ENCODE peak calls at places on chromosomes 5 and 9, in five cellular contexts. One of them, this sample, is unnamed.
A peak's percentile ranks its signal among the peaks of the same experiment; 100 is the strongest.

GRCh38 chr9:86943223-86943870 is 4.0 kb downstream of the GAS1 start:
- DNase-seq in A549: peak; percentile 7
- DNase-seq in fibroblast of pulmonary artery: peak; percentile 78
- DNase-seq in stomach: peak; percentile 73
- DNase-seq in left ventricle myocardium inferior: no peak
- DNase-seq in this sample: no peak

GRCh38 chr9:124450931-124451661 is 845 bp downstream of the ADGRD2 start:
- DNase-seq in fibroblast of pulmonary artery: no peak
- DNase-seq in A549: no peak
- DNase-seq in left ventricle myocardium inferior: no peak
- DNase-seq in stomach: no peak
- DNase-seq in this sample: no peak

GRCh38 chr5:40557486-40557885 is 122.2 kb upstream of the PTGER4 start:
- DNase-seq in left ventricle myocardium inferior: no peak
- DNase-seq in fibroblast of pulmonary artery: no peak
- DNase-seq in A549: no peak
- DNase-seq in stomach: no peak
- DNase-seq in this sample: no peak

GRCh38 chr5:179550511-179551342 is at the start of gene RUFY1:
- DNase-seq in fibroblast of pulmonary artery: peak; percentile 78
- DNase-seq in stomach: peak; percentile 88
- DNase-seq in A549: peak; percentile 82
- DNase-seq in left ventricle myocardium inferior: peak; percentile 83
- DNase-seq in this sample: no peak

GRCh38 chr5:3694819-3695218 is 99.2 kb downstream of the IRX1 start:
- DNase-seq in left ventricle myocardium inferior: no peak
- DNase-seq in stomach: no peak
- DNase-seq in A549: no peak
- DNase-seq in fibroblast of pulmonary artery: no peak
- DNase-seq in this sample: no peak

GRCh38 chr9:104841601-104842106 is 77.7 kb downstream of the NIPSNAP3B start:
- DNase-seq in fibroblast of pulmonary artery: no peak
- DNase-seq in left ventricle myocardium inferior: no peak
- DNase-seq in stomach: no peak
- DNase-seq in A549: no peak
- DNase-seq in this sample: no peak

GRCh38 chr9:99057665-99058625 is 47.0 kb upstream of the TGFBR1 start:
- DNase-seq in stomach: peak; percentile 59
- DNase-seq in A549: no peak
- DNase-seq in left ventricle myocardium inferior: no peak
- DNase-seq in fibroblast of pulmonary artery: peak; percentile 55
- DNase-seq in this sample: peak; percentile 43

GRCh38 chr5:178473858-178474257 is 116.3 kb downstream of the COL23A1 start:
- DNase-seq in stomach: no peak
- DNase-seq in A549: no peak
- DNase-seq in left ventricle myocardium inferior: no peak
- DNase-seq in fibroblast of pulmonary artery: no peak
- DNase-seq in this sample: no peak

GRCh38 chr9:3446313-3446712 is 79.5 kb downstream of the RFX3 start:
- DNase-seq in fibroblast of pulmonary artery: peak; percentile 16
- DNase-seq in A549: no peak
- DNase-seq in left ventricle myocardium inferior: no peak
- DNase-seq in stomach: no peak
- DNase-seq in this sample: no peak

GRCh38 chr5:115932991-115933390 is 29.3 kb upstream of the LVRN start:
- DNase-seq in fibroblast of pulmonary artery: peak; percentile 10
- DNase-seq in stomach: no peak
- DNase-seq in left ventricle myocardium inferior: no peak
- DNase-seq in A549: peak; percentile 16
- DNase-seq in this sample: no peak

GRCh38 chr5:148559461-148559860 is 94.9 kb downstream of the HTR4 start:
- DNase-seq in stomach: peak; percentile 47
- DNase-seq in left ventricle myocardium inferior: no peak
- DNase-seq in fibroblast of pulmonary artery: no peak
- DNase-seq in A549: no peak
- DNase-seq in this sample: no peak

GRCh38 chr9:114995681-114996221 is 65.4 kb upstream of the TNFSF8 start:
- DNase-seq in left ventricle myocardium inferior: peak; percentile 70
- DNase-seq in A549: no peak
- DNase-seq in fibroblast of pulmonary artery: no peak
- DNase-seq in stomach: peak; percentile 60
- DNase-seq in this sample: no peak

GRCh38 chr5:32027717-32028321 is 146.3 kb downstream of the GOLPH3 start:
- DNase-seq in A549: peak; percentile 73
- DNase-seq in fibroblast of pulmonary artery: peak; percentile 100
- DNase-seq in stomach: no peak
- DNase-seq in left ventricle myocardium inferior: peak; percentile 67
- DNase-seq in this sample: peak; percentile 92

GRCh38 chr9:120916573-120916972 is 10.0 kb downstream of the TRAF1 start:
- DNase-seq in A549: no peak
- DNase-seq in fibroblast of pulmonary artery: peak; percentile 83
- DNase-seq in stomach: no peak
- DNase-seq in left ventricle myocardium inferior: peak; percentile 71
- DNase-seq in this sample: no peak

GRCh38 chr9:3951266-3951665 is 348.6 kb downstream of the GLIS3 start:
- DNase-seq in stomach: no peak
- DNase-seq in fibroblast of pulmonary artery: peak; percentile 36
- DNase-seq in left ventricle myocardium inferior: no peak
- DNase-seq in A549: no peak
- DNase-seq in this sample: no peak

GRCh38 chr9:14251146-14252071 is 62.5 kb downstream of the NFIB start:
- DNase-seq in A549: peak; percentile 55
- DNase-seq in stomach: peak; percentile 95
- DNase-seq in fibroblast of pulmonary artery: peak; percentile 90
- DNase-seq in left ventricle myocardium inferior: peak; percentile 87
- DNase-seq in this sample: no peak

GRCh38 chr5:106292654-106293053 is 1378.1 kb downstream of the EFNA5 start:
- DNase-seq in A549: no peak
- DNase-seq in fibroblast of pulmonary artery: no peak
- DNase-seq in stomach: no peak
- DNase-seq in left ventricle myocardium inferior: no peak
- DNase-seq in this sample: no peak

GRCh38 chr9:93663877-93664548 is 87.6 kb downstream of the PHF2 start:
- DNase-seq in A549: no peak
- DNase-seq in fibroblast of pulmonary artery: no peak
- DNase-seq in stomach: no peak
- DNase-seq in left ventricle myocardium inferior: peak; percentile 2
- DNase-seq in this sample: no peak

GRCh38 chr5:41843456-41844112 is 26.6 kb downstream of the OXCT1 start:
- DNase-seq in left ventricle myocardium inferior: no peak
- DNase-seq in A549: peak; percentile 70
- DNase-seq in fibroblast of pulmonary artery: peak; percentile 86
- DNase-seq in stomach: no peak
- DNase-seq in this sample: no peak

GRCh38 chr9:133513214-133514088 is 11.3 kb downstream of the MYMK start:
- DNase-seq in left ventricle myocardium inferior: no peak
- DNase-seq in stomach: no peak
- DNase-seq in A549: no peak
- DNase-seq in fibroblast of pulmonary artery: no peak
- DNase-seq in this sample: no peak

GRCh38 chr9:87250205-87250604 is 247.5 kb upstream of the DAPK1 start:
- DNase-seq in left ventricle myocardium inferior: no peak
- DNase-seq in stomach: no peak
- DNase-seq in A549: no peak
- DNase-seq in fibroblast of pulmonary artery: no peak
- DNase-seq in this sample: no peak

GRCh38 chr5:126501448-126501847 is 78.2 kb downstream of the GRAMD2B start:
- DNase-seq in A549: no peak
- DNase-seq in left ventricle myocardium inferior: no peak
- DNase-seq in fibroblast of pulmonary artery: no peak
- DNase-seq in stomach: no peak
- DNase-seq in this sample: no peak

GRCh38 chr5:151020304-151021031 is at the start of gene GPX3:
- DNase-seq in stomach: peak; percentile 89
- DNase-seq in left ventricle myocardium inferior: peak; percentile 96
- DNase-seq in fibroblast of pulmonary artery: peak; percentile 47
- DNase-seq in A549: peak; percentile 78
- DNase-seq in this sample: no peak

GRCh38 chr5:35598707-35599370 is 18.8 kb upstream of the SPEF2 start:
- DNase-seq in left ventricle myocardium inferior: no peak
- DNase-seq in fibroblast of pulmonary artery: no peak
- DNase-seq in stomach: peak; percentile 38
- DNase-seq in A549: peak; percentile 16
- DNase-seq in this sample: no peak

GRCh38 chr5:114448496-114448895 is 86.6 kb downstream of the KCNN2 start:
- DNase-seq in left ventricle myocardium inferior: no peak
- DNase-seq in fibroblast of pulmonary artery: peak; percentile 15
- DNase-seq in stomach: no peak
- DNase-seq in A549: no peak
- DNase-seq in this sample: no peak

GRCh38 chr5:114449836-114450515 is 88.1 kb downstream of the KCNN2 start:
- DNase-seq in left ventricle myocardium inferior: peak; percentile 61
- DNase-seq in stomach: peak; percentile 63
- DNase-seq in A549: peak; percentile 45
- DNase-seq in fibroblast of pulmonary artery: peak; percentile 68
- DNase-seq in this sample: no peak

GRCh38 chr5:114447084-114447773 is 85.4 kb downstream of the KCNN2 start:
- DNase-seq in A549: peak; percentile 11
- DNase-seq in left ventricle myocardium inferior: no peak
- DNase-seq in fibroblast of pulmonary artery: peak; percentile 6
- DNase-seq in stomach: no peak
- DNase-seq in this sample: no peak

GRCh38 chr5:114450516-114450909 is 88.6 kb downstream of the KCNN2 start:
- DNase-seq in fibroblast of pulmonary artery: peak; percentile 5
- DNase-seq in left ventricle myocardium inferior: no peak
- DNase-seq in A549: no peak
- DNase-seq in stomach: no peak
- DNase-seq in this sample: no peak
- TF ChIP-seq CTCF in fibroblast of pulmonary artery: no peak
- TF ChIP-seq CTCF in left ventricle myocardium inferior: no peak
- TF ChIP-seq CTCF in A549: no peak
- TF ChIP-seq CTCF in stomach: no peak
- TF ChIP-seq CTCF in this sample: peak; percentile 27

DNA sequence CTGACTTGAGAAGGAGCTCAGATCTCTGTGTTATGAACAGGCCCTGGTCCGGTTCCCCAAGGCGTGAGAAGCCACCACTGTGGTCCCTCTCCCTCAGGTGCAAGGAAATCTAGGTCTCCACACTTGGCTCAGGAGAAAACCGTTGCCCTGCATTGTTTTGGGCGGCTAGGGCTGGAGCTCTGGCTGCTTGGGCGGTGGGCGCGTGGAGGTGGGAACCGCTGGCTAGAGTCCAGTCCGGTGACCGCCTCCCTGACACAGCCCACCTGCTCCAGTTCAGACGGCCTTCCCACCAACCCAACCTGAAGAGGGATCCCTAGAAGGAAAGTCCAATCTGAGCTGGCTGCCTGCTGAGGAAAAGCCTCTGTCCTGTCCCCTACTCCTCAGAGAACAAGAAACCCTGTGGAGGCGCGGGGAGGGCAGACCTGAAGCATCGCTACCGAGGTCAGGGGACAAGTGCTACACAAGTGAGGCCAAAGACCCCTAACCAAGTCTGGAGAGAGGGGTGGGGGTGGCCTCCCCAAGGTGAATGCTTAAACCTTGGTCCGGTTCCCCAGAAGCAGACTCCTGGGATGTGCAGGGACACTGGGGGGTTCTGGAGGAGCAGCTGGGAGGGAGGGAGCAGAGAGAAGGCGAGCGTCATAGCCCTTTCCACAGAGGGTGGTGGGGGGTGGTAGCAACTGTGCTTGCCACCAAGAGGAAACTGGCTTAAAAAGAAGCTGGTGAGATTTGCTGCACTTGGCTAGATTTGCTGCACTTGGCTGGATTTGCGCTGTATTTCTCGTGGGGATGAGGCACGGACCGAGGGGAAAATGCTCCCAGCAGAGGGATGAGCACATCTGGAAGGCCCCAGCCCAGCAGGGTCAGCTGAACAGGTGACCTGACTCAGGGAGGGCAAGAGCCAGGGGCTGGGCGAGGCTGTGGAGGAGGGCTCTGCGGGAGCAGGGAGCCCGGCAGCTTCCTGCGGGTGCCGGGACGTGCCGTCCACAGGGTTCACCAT is 65.2 kb downstream of the RAPGEF1 start:
- DNase-seq in stomach: no peak
- DNase-seq in left ventricle myocardium inferior: no peak
- DNase-seq in fibroblast of pulmonary artery: no peak
- DNase-seq in A549: no peak
- DNase-seq in this sample: no peak
- H3K4me3 ChIP-seq in stomach: peak overlapping the region; percentile 11
- H3K4me3 ChIP-seq in left ventricle myocardium inferior: peak overlapping the region; percentile 20
- H3K4me3 ChIP-seq in fibroblast of pulmonary artery: no peak overlapping the region
- H3K4me3 ChIP-seq in A549: no peak overlapping the region
- H3K4me3 ChIP-seq in this sample: no peak overlapping the region

GRCh38 chr5:156838966-156839365 is 11.1 kb upstream of the PPP1R2B start:
- DNase-seq in A549: no peak
- DNase-seq in stomach: no peak
- DNase-seq in left ventricle myocardium inferior: no peak
- DNase-seq in fibroblast of pulmonary artery: no peak
- DNase-seq in this sample: no peak

GRCh38 chr5:156835905-156836304 is 14.2 kb upstream of the PPP1R2B start:
- DNase-seq in A549: peak; percentile 60
- DNase-seq in fibroblast of pulmonary artery: no peak
- DNase-seq in left ventricle myocardium inferior: no peak
- DNase-seq in stomach: no peak
- DNase-seq in this sample: no peak

GRCh38 chr5:156834916-156835315 is 15.2 kb upstream of the PPP1R2B start:
- DNase-seq in A549: no peak
- DNase-seq in fibroblast of pulmonary artery: no peak
- DNase-seq in stomach: no peak
- DNase-seq in left ventricle myocardium inferior: no peak
- DNase-seq in this sample: no peak
- TF ChIP-seq CTCF in A549: no peak
- TF ChIP-seq CTCF in fibroblast of pulmonary artery: no peak
- TF ChIP-seq CTCF in stomach: no peak
- TF ChIP-seq CTCF in left ventricle myocardium inferior: no peak
- TF ChIP-seq CTCF in this sample: no peak

GRCh38 chr9:127754761-127755557 is 19.9 kb upstream of the TOR2A start:
- DNase-seq in fibroblast of pulmonary artery: no peak
- DNase-seq in A549: no peak
- DNase-seq in stomach: no peak
- DNase-seq in left ventricle myocardium inferior: no peak
- DNase-seq in this sample: no peak
- H3K4me3 ChIP-seq in fibroblast of pulmonary artery: no peak overlapping the region
- H3K4me3 ChIP-seq in A549: peak overlapping the region; percentile 45
- H3K4me3 ChIP-seq in stomach: peak overlapping the region; percentile 16
- H3K4me3 ChIP-seq in left ventricle myocardium inferior: peak overlapping the region; percentile 59
- H3K4me3 ChIP-seq in this sample: no peak overlapping the region